ENCODE peak calls at places on chromosomes 1 and 21, in eight cellular contexts. E, X, Y, R, U, T, S and O are unnamed samples.
A peak's percentile ranks its signal among the peaks of the same experiment; 100 is the strongest.

GRCh38 chr21:28832013-28832714 is 160.5 kb downstream of the LTN1 start:
- DNase-seq in T (peak; percentile 54), S (no peak), R (no peak), X (peak; percentile 61), E (no peak), Y (no peak), U (no peak), O (no peak)

GRCh38 chr1:167548059-167548932 is 5.3 kb downstream of the CREG1 start:
- DNase-seq in Y (no peak), T (no peak), U (no peak), S (no peak), R (no peak), X (no peak), E (no peak), O (no peak)

GRCh38 chr1:197677752-197678295 is 97.5 kb downstream of the DENND1B start:
- DNase-seq in U (no peak), S (no peak), R (no peak), T (no peak), E (no peak), X (no peak), Y (no peak), O (no peak)

GRCh38 chr21:19855522-19855921 is 1142.7 kb upstream of the NCAM2 start:
- DNase-seq in S (no peak), T (no peak), Y (no peak), X (no peak), E (no peak), R (peak; percentile 11), U (no peak), O (no peak)

GRCh38 chr1:147509786-147510360 is 31.4 kb upstream of the BCL9 start:
- DNase-seq in R (peak; percentile 38), X (no peak), S (no peak), T (no peak), U (no peak), E (no peak), Y (no peak), O (no peak)

GRCh38 chr1:39841429-39841828 is 41.9 kb downstream of the TRIT1 start:
- DNase-seq in E (no peak), U (no peak), T (no peak), S (no peak), Y (no peak), X (no peak), R (no peak), O (no peak)

GRCh38 chr1:56286956-56287355 is 292.4 kb downstream of the PLPP3 start:
- DNase-seq in X (no peak), U (no peak), Y (no peak), T (no peak), S (no peak), E (no peak), R (no peak), O (no peak)

GRCh38 chr21:42095581-42095980 is 24.5 kb downstream of the UMODL1 start:
- DNase-seq in X (no peak), U (no peak), R (no peak), T (no peak), E (no peak), S (no peak), Y (no peak), O (no peak)

GRCh38 chr1:117658676-117659075 is 52.8 kb downstream of the TENT5C start:
- DNase-seq in S (peak; percentile 56), U (no peak), X (no peak), T (peak; percentile 91), R (no peak), E (no peak), Y (no peak), O (peak; percentile 74)

GRCh38 chr1:218673170-218673569 is 328.0 kb downstream of the TGFB2 start:
- DNase-seq in T (no peak), Y (no peak), E (no peak), S (no peak), X (no peak), R (no peak), U (no peak), O (no peak)